ENCODE peak calls at places on chromosomes 3 and 15, in eight cellular contexts. X, T, O, A, J, V, D and U are unnamed samples.

GRCh38 chr15:51382787-51383186 is 41.3 kb downstream of the GLDN start:
- DNase-seq in X (no peak), T (peak), O (no peak), A (no peak), J (no peak), V (no peak), D (no peak), U (no peak)

GRCh38 chr3:38354588-38355344 is 8.2 kb downstream of the XYLB start:
- DNase-seq in X (no peak), T (no peak), O (no peak), A (no peak), J (no peak), V (no peak), D (no peak), U (no peak)

GRCh38 chr3:106428565-106428994 is 559.8 kb upstream of the CBLB start:
- DNase-seq in X (peak), T (peak), O (no peak), A (no peak), J (no peak), V (no peak), D (peak), U (no peak)

GRCh38 chr3:106119691-106120090 is 250.9 kb upstream of the CBLB start:
- DNase-seq in X (no peak), T (no peak), O (no peak), A (no peak), J (no peak), V (no peak), D (no peak), U (no peak)

GRCh38 chr15:98650871-98651481 is 2.6 kb downstream of the IGF1R start:
- DNase-seq in X (no peak), T (no peak), O (peak), A (no peak), J (no peak), V (no peak), D (no peak), U (no peak)

GRCh38 chr3:188749010-188749617 is 422.7 kb upstream of the TPRG1 start:
- DNase-seq in X (no peak), T (no peak), O (no peak), A (no peak), J (no peak), V (no peak), D (no peak), U (no peak)

GRCh38 chr3:130442284-130442683 is 74.7 kb upstream of the COL6A6 start:
- DNase-seq in X (no peak), T (no peak), O (no peak), A (no peak), J (no peak), V (no peak), D (no peak), U (no peak)

GRCh38 chr3:100173931-100174330 is 59.6 kb upstream of the FILIP1L start:
- DNase-seq in X (no peak), T (no peak), O (no peak), A (no peak), J (no peak), V (no peak), D (no peak), U (no peak)

GRCh38 chr3:149621218-149622005 is 36.4 kb downstream of the WWTR1 start:
- DNase-seq in X (no peak), T (no peak), O (no peak), A (no peak), J (no peak), V (no peak), D (no peak), U (no peak)

GRCh38 chr15:96969892-96970710 is 639.6 kb downstream of the NR2F2 start:
- DNase-seq in X (no peak), T (no peak), O (no peak), A (no peak), J (no peak), V (no peak), D (no peak), U (no peak)

GRCh38 chr15:96593735-96594134 is 263.2 kb downstream of the NR2F2 start:
- DNase-seq in X (no peak), T (no peak), O (no peak), A (no peak), J (no peak), V (no peak), D (no peak), U (no peak)

GRCh38 chr3:100603449-100603848 is 6.0 kb upstream of the ADGRG7 start:
- DNase-seq in X (no peak), T (peak), O (no peak), A (no peak), J (no peak), V (no peak), D (no peak), U (no peak)

GRCh38 chr3:132652640-132653270 is 6.9 kb downstream of the ACAD11 start:
- DNase-seq in X (no peak), T (no peak), O (no peak), A (no peak), J (no peak), V (no peak), D (no peak), U (no peak)

GRCh38 chr15:43776101-43776717 is 557 bp downstream of the ELL3 start:
- DNase-seq in X (no peak), T (peak), O (no peak), A (no peak), J (peak), V (peak), D (no peak), U (no peak)

GRCh38 chr15:70100495-70101331 is 3.0 kb upstream of the TLE3 start:
- DNase-seq in X (peak), T (no peak), O (peak), A (peak), J (peak), V (peak), D (peak), U (peak)

GRCh38 chr3:183298708-183299153 is 45.7 kb downstream of the B3GNT5 start:
- DNase-seq in X (peak), T (no peak), O (no peak), A (peak), J (peak), V (peak), D (peak), U (no peak)

GRCh38 chr3:172591171-172591605 is 68.0 kb upstream of the TNFSF10 start:
- DNase-seq in X (no peak), T (no peak), O (no peak), A (no peak), J (no peak), V (no peak), D (no peak), U (no peak)

GRCh38 chr3:14434541-14435151 is 32.2 kb downstream of the SLC6A6 start:
- DNase-seq in X (no peak), T (no peak), O (peak), A (peak), J (no peak), V (no peak), D (no peak), U (no peak)

GRCh38 chr15:37372064-37372463 is 271.7 kb upstream of the MEIS2 start:
- DNase-seq in X (no peak), T (peak), O (no peak), A (no peak), J (no peak), V (no peak), D (no peak), U (no peak)

GRCh38 chr3:156693166-156693565 is 18.8 kb downstream of the TIPARP start:
- DNase-seq in X (no peak), T (no peak), O (no peak), A (no peak), J (no peak), V (no peak), D (no peak), U (no peak)

GRCh38 chr15:23823508-23823907 is 136.4 kb upstream of the NDN start:
- DNase-seq in X (no peak), T (peak), O (no peak), A (no peak), J (no peak), V (no peak), D (no peak), U (no peak)

GRCh38 chr3:43248194-43248593 is 38.1 kb upstream of the SNRK start:
- DNase-seq in X (no peak), T (no peak), O (no peak), A (no peak), J (no peak), V (no peak), D (no peak), U (no peak)

GRCh38 chr15:99238849-99239248 is 10.5 kb downstream of the TTC23 start:
- DNase-seq in X (no peak), T (no peak), O (no peak), A (no peak), J (no peak), V (no peak), D (no peak), U (no peak)

GRCh38 chr3:129211772-129212171 is 28.1 kb upstream of the CNBP start:
- DNase-seq in X (peak), T (peak), O (peak), A (peak), J (peak), V (peak), D (peak), U (peak)

GRCh38 chr3:174548841-174549623 is 310.1 kb upstream of the NAALADL2 start:
- DNase-seq in X (no peak), T (no peak), O (no peak), A (no peak), J (no peak), V (no peak), D (no peak), U (no peak)

GRCh38 chr15:34753236-34753894 is 1.4 kb downstream of the GJD2 start:
- DNase-seq in X (no peak), T (peak), O (no peak), A (no peak), J (no peak), V (peak), D (no peak), U (no peak)

GRCh38 chr3:24479816-24480215 is 14.8 kb downstream of the THRB start:
- DNase-seq in X (no peak), T (no peak), O (no peak), A (no peak), J (no peak), V (no peak), D (no peak), U (no peak)
- H3K27ac ChIP-seq in X (no peak), T (no peak), O (peak), A (no peak), J (peak), V (no peak), D (no peak), U (peak)

GRCh38 chr3:80068459-80068858 is 300.7 kb upstream of the ROBO1 start:
- DNase-seq in X (no peak), T (no peak), O (no peak), A (no peak), J (no peak), V (no peak), D (no peak), U (no peak)
- H3K4me3 ChIP-seq in X (no peak), T (no peak), O (no peak), A (no peak), J (no peak), V (no peak), D (no peak), U (no peak)

DNA sequence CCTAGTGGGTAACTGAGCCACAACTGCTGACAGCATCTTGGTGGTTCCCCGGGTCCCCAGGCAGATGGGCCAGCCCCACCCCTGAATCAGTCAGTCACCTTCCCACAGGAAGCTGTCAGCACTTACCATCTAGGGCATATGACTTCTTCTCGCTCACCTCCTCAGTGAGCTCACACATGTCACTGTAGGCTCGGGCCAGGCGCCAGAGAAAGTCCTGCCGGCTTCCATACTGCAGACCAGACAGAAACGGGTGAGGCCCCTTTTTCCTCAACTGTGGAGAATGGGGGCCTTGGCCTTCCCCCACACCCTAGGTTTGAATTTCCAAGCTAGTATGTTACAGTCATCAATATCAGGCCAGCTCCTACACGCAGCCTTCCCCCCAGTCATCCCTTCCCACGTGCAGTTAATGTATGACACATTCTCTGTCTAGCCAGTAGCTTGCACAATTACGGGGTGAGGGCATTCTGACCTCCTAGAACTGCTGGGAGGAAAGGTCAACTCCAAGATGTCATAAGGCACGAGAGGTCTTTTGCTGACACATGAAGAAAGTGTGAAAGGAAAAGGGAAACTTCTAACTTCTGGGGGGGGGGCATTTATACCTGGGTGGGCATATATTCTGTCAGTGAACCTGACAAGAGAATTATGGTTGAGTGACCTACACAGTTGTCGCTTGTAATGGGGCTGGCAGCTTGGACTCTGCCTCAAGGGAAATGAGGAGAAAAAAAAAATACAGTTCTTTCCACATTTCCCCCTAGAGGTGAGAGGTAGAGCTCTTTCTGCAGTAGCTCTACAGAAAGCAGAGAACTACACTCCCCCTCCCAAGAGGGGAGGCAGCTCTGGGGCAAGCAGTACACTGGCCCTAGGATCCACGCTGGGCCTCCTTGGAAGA is 10.9 kb downstream of the RMDN3 start:
- DNase-seq in X (peak), T (no peak), O (no peak), A (no peak), J (no peak), V (no peak), D (peak), U (no peak)
- TF ChIP-seq CTCF in X (no peak), T (no peak), O (no peak), A (no peak), J (no peak), V (no peak), D (no peak), U (no peak)

GRCh38 chr3:34248352-34248751 is 449.9 kb downstream of the PDCD6IP start:
- DNase-seq in X (no peak), T (no peak), O (no peak), A (no peak), J (no peak), V (no peak), D (no peak), U (no peak)

GRCh38 chr3:34247401-34247800 is 449.0 kb downstream of the PDCD6IP start:
- DNase-seq in X (no peak), T (no peak), O (no peak), A (no peak), J (no peak), V (no peak), D (no peak), U (no peak)
- H3K27ac ChIP-seq in X (no peak), T (no peak), O (no peak), A (no peak), J (no peak), V (no peak), D (no peak), U (no peak)